ENCODE peak calls at places on chromosomes 12 and 14, in five cellular contexts. Y, R, C, H and N are unnamed samples.

GRCh38 chr14:94062344-94062904 is 18.6 kb downstream of the DDX24 start:
- DNase-seq in R (no peak), Y (no peak), C (no peak), H (no peak), N (no peak)

GRCh38 chr12:132143328-132144071 is 619 bp downstream of the DDX51 start:
- DNase-seq in H (no peak), Y (no peak), C (no peak), R (no peak), N (no peak)

GRCh38 chr12:43063642-43064041 is 474.1 kb upstream of the PRICKLE1 start:
- DNase-seq in R (no peak), Y (no peak), H (no peak), C (no peak), N (no peak)

GRCh38 chr12:108907861-108908302 is 28.0 kb downstream of the DAO start:
- DNase-seq in Y (no peak), R (no peak), C (no peak), H (no peak), N (no peak)

GRCh38 chr14:61560323-61560722 is 135.0 kb upstream of the HIF1A start:
- DNase-seq in Y (no peak), R (no peak), C (no peak), H (peak; percentile 83), N (no peak)

GRCh38 chr12:50024804-50025186 is 499 bp downstream of the RACGAP1 start:
- DNase-seq in C (no peak), H (peak; percentile 46), R (no peak), Y (no peak), N (no peak)

GRCh38 chr12:5222011-5222461 is 178.4 kb downstream of the KCNA5 start:
- DNase-seq in H (no peak), C (peak; percentile 81), R (no peak), Y (no peak), N (no peak)

GRCh38 chr14:55107766-55108554 is 21.1 kb upstream of the LGALS3 start:
- DNase-seq in Y (no peak), H (peak; percentile 98), R (no peak), C (peak; percentile 57), N (peak; percentile 71)

GRCh38 chr12:79615596-79616560 is 74.9 kb downstream of the PAWR start:
- DNase-seq in C (no peak), Y (no peak), R (no peak), H (no peak), N (no peak)

GRCh38 chr12:121296618-121297476 is at the start of gene CAMKK2:
- DNase-seq in R (peak; percentile 27), C (peak; percentile 87), H (peak; percentile 84), Y (peak; percentile 82), N (peak; percentile 87)

DNA sequence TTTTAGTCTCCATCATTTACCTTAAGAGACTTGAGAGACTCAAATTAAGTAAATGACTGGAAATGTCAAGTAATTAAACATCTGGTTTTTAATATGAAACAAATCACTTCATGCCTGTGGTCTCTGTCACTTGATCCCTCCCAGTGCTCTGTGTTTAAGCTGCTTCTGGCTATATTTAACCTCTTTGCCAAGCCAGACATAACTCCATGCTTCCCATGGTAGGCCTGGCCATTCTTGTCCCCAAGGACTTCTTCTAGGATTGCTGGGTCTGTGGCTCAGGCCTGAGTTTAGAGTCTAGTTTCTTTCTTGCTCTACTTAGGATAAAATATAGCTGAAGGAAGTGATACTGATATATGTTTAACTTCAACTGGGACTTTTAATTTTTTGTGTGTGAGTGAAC is 1013.6 kb downstream of the FLRT2 start:
- DNase-seq in H (peak; percentile 4), C (no peak), Y (no peak), R (no peak), N (no peak)
- H3K23ac ChIP-seq in H (no peak overlapping the region), C (no peak overlapping the region), Y (no peak overlapping the region), R (no peak overlapping the region), N (no peak overlapping the region)

DNA sequence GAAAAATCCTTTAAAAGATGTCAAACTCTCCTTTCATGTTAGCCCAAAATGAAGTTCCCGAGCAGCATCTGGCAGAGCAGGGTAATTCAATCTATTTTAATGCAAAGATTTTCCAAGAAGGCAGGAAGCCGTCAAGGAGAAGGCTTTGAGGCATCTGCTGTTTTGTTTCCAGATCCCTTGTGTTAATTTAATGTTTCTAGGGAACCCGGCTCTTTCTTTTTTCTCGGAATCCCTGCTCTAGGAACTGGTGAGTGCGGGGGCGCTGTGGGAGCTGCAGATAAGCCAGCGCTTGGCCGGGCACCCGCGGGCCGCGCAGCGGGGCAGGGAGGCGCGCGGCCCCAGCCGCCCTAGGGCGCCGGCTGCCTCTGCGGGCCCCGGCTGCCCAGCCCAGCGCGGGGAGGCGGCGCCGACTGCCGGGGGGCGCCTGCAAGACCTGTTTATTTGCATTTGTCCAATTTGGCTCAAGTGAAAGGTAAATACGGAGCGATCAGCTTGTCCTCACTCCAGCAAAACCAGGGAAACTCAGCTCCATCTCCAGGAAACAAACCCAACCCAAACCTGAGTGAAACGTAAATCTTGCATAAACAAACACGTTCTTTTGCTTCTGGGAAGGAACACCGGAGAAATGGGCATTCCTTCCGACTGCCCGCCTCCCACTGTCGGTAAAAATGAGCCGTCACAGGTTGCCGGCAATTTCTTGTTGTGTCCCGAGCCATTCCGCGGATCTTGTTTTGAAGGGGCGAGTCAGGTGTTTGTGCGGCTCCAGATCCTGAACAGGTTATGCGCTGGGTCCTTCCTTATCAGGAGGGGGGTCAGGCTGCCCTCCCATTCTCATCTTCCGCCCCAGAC is 65.1 kb downstream of the CRADD start:
- DNase-seq in Y (peak; percentile 36), H (peak; percentile 69), R (peak; percentile 13), C (peak; percentile 59), N (peak; percentile 65)
- H2BK12ac ChIP-seq in Y (no peak overlapping the region), H (peak overlapping the region; percentile 34), R (peak overlapping the region; percentile 97), C (no peak overlapping the region), N (no peak overlapping the region)

GRCh38 chr12:96321941-96322340 is 78.3 kb downstream of the CDK17 start:
- DNase-seq in R (no peak), C (no peak), H (no peak), Y (no peak), N (no peak)
- H3K23ac ChIP-seq in R (no peak overlapping the region), C (no peak overlapping the region), H (no peak overlapping the region), Y (no peak overlapping the region), N (no peak overlapping the region)

DNA sequence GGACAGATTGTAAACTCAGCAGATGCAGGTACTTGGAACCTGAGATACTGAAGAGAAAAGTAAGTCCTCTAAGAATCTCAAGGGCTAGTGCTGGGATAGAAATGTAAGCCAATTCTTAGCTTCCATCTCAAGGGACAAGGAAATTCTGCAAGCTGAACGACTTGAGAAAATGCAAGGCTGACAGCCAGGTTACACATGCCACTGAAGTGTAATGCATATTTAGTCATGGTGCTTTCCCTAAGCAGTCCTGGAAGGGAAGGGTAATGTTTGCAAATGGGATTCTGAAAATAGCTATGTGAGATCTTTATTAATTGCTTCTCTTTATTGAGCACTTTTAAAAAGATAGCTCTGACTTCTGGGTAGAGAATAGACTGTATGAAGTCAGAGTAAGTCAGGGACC is 402.7 kb upstream of the SEL1L start:
- DNase-seq in H (no peak), Y (no peak), R (no peak), C (no peak), N (no peak)
- H2BK12ac ChIP-seq in H (no peak overlapping the region), Y (no peak overlapping the region), R (no peak overlapping the region), C (no peak overlapping the region), N (no peak overlapping the region)